ENCODE peak calls at places on chromosomes 11 and 22, in five cellular contexts. One of them, this sample, is unnamed.
A peak's percentile ranks its signal among the peaks of the same experiment; 100 is the strongest.

GRCh38 chr11:77515483-77515882 is 41.6 kb upstream of the PAK1 start:
- DNase-seq in HCT116: no peak
- DNase-seq in right atrium auricular region: no peak
- DNase-seq in tibial nerve: no peak
- DNase-seq in adrenal gland: no peak
- DNase-seq in this sample: no peak

GRCh38 chr22:44068422-44069191 is 44.5 kb downstream of the PARVB start:
- DNase-seq in tibial nerve: no peak
- DNase-seq in adrenal gland: no peak
- DNase-seq in HCT116: no peak
- DNase-seq in right atrium auricular region: peak; percentile 62
- DNase-seq in this sample: no peak

GRCh38 chr11:8080674-8081590 is at the start of gene TUB:
- DNase-seq in adrenal gland: peak; percentile 35
- DNase-seq in HCT116: no peak
- DNase-seq in right atrium auricular region: no peak
- DNase-seq in tibial nerve: no peak
- DNase-seq in this sample: peak; percentile 29

GRCh38 chr11:77152846-77153245 is 24.8 kb downstream of the MYO7A start:
- DNase-seq in right atrium auricular region: no peak
- DNase-seq in adrenal gland: no peak
- DNase-seq in HCT116: no peak
- DNase-seq in tibial nerve: no peak
- DNase-seq in this sample: peak; percentile 68

GRCh38 chr11:3218483-3219280 is at the start of gene MRGPRG:
- DNase-seq in HCT116: no peak
- DNase-seq in right atrium auricular region: no peak
- DNase-seq in adrenal gland: peak; percentile 6
- DNase-seq in tibial nerve: no peak
- DNase-seq in this sample: no peak

GRCh38 chr11:46127150-46127638 is 5.9 kb upstream of the PHF21A start:
- DNase-seq in right atrium auricular region: no peak
- DNase-seq in adrenal gland: peak; percentile 19
- DNase-seq in HCT116: peak; percentile 84
- DNase-seq in tibial nerve: no peak
- DNase-seq in this sample: peak; percentile 85

GRCh38 chr11:62602141-62603071 is 741 bp upstream of the MTA2 start:
- DNase-seq in HCT116: no peak
- DNase-seq in right atrium auricular region: peak; percentile 73
- DNase-seq in adrenal gland: peak; percentile 85
- DNase-seq in tibial nerve: peak; percentile 55
- DNase-seq in this sample: peak; percentile 72

GRCh38 chr11:95717314-95717713 is 72.3 kb downstream of the FAM76B start:
- DNase-seq in tibial nerve: no peak
- DNase-seq in adrenal gland: no peak
- DNase-seq in HCT116: no peak
- DNase-seq in right atrium auricular region: no peak
- DNase-seq in this sample: no peak

GRCh38 chr11:112129656-112130055 is 34.2 kb downstream of the IL18 start:
- DNase-seq in tibial nerve: no peak
- DNase-seq in right atrium auricular region: no peak
- DNase-seq in HCT116: no peak
- DNase-seq in adrenal gland: peak; percentile 23
- DNase-seq in this sample: no peak

GRCh38 chr11:119831011-119831410 is 102.0 kb upstream of the NECTIN1 start:
- DNase-seq in right atrium auricular region: no peak
- DNase-seq in HCT116: no peak
- DNase-seq in adrenal gland: no peak
- DNase-seq in tibial nerve: no peak
- DNase-seq in this sample: no peak

GRCh38 chr11:119832132-119832531 is 103.1 kb upstream of the NECTIN1 start:
- DNase-seq in adrenal gland: no peak
- DNase-seq in tibial nerve: no peak
- DNase-seq in right atrium auricular region: no peak
- DNase-seq in HCT116: no peak
- DNase-seq in this sample: no peak

GRCh38 chr11:119830400-119830799 is 101.4 kb upstream of the NECTIN1 start:
- DNase-seq in tibial nerve: no peak
- DNase-seq in adrenal gland: no peak
- DNase-seq in HCT116: no peak
- DNase-seq in right atrium auricular region: no peak
- DNase-seq in this sample: no peak

GRCh38 chr11:119829407-119829806 is 100.4 kb upstream of the NECTIN1 start:
- DNase-seq in HCT116: no peak
- DNase-seq in adrenal gland: no peak
- DNase-seq in tibial nerve: no peak
- DNase-seq in right atrium auricular region: no peak
- DNase-seq in this sample: peak; percentile 6

GRCh38 chr11:119832536-119832935 is 103.5 kb upstream of the NECTIN1 start:
- DNase-seq in adrenal gland: peak; percentile 33
- DNase-seq in HCT116: no peak
- DNase-seq in right atrium auricular region: no peak
- DNase-seq in tibial nerve: no peak
- DNase-seq in this sample: peak; percentile 71
- H3K27ac ChIP-seq in adrenal gland: no peak overlapping the region
- H3K27ac ChIP-seq in HCT116: no peak overlapping the region
- H3K27ac ChIP-seq in right atrium auricular region: no peak overlapping the region
- H3K27ac ChIP-seq in tibial nerve: peak overlapping the region; percentile 48
- H3K27ac ChIP-seq in this sample: no peak overlapping the region

DNA sequence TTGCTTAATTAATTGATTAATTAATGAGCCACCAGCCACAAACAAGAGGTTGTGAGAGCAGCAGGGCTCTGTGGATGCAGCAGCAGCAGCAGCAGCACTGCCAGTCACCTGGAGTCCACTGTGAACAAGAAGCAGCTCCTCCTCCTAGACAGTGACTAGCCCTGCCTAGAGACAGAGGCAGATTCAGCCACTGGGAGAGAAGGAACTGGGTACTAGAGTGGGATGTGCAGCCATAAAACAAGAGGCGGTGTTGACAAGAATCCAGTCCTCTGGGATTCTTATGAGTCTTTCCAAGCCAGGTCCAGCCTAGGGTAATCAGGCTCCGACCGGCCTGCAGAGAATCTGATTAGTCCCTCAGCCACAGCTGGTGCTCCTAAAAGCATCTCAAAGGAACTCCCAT is 83.9 kb upstream of the USP47 start:
- DNase-seq in tibial nerve: no peak
- DNase-seq in right atrium auricular region: no peak
- DNase-seq in adrenal gland: no peak
- DNase-seq in HCT116: no peak
- DNase-seq in this sample: no peak
- H3K27me3 ChIP-seq in tibial nerve: no peaks in the 10 kb centered on the region
- H3K27me3 ChIP-seq in right atrium auricular region: no peaks in the 10 kb centered on the region
- H3K27me3 ChIP-seq in adrenal gland: peaks cover 6% of the 10 kb centered on the region
- H3K27me3 ChIP-seq in HCT116: no peaks in the 10 kb centered on the region
- H3K27me3 ChIP-seq in this sample: peaks cover 13% of the 10 kb centered on the region

GRCh38 chr11:122095950-122096942 is 19.8 kb downstream of the BLID start:
- DNase-seq in right atrium auricular region: no peak
- DNase-seq in HCT116: no peak
- DNase-seq in tibial nerve: no peak
- DNase-seq in adrenal gland: no peak
- DNase-seq in this sample: peak; percentile 65
- H3K4me3 ChIP-seq in right atrium auricular region: no peak overlapping the region
- H3K4me3 ChIP-seq in HCT116: no peak overlapping the region
- H3K4me3 ChIP-seq in tibial nerve: peak overlapping the region; percentile 62
- H3K4me3 ChIP-seq in adrenal gland: no peak overlapping the region
- H3K4me3 ChIP-seq in this sample: no peak overlapping the region

DNA sequence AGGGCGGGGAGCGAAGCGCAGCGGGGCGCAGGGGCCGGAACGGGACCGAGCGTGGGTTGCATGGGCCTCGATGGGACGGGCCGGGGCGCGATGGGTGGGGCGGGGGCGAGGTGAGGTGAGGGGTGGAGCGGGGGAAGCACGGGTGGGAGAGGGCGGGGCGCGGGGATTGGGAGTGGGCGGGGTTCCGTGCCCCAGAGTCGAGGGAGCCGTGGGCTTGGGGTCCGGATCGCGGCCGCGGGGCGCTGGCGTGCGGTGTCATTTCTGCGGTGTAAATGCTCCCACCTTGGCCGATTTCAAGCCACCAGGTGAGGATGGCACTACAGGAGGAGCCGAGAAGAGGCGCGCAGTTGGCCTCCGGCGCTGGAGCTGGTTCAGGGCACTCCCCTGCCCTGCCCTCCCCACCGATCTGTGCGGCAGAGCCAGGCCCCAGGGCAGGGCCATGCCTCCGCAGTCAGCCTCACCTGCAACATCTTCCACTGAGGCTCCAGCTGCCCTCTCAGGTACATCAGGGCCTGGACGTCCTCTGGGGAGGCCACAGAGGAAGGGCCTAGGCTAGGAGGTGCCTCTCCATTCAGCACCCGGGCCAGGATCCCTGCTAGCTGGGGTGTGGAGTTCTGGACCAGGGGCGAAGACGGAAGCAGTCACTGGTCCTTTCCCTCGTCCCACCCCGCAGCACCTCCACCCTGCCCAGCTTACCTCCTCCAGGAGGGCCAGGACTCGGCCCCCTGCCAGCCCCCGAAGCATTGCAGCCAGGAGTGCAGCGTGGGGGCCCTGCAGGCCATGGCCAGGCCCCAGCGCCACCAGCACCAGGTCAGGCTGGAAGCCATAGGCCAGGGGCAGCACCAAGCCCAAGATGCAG is 620 bp upstream of the TUBGCP6 start:
- DNase-seq in adrenal gland: no peak
- DNase-seq in tibial nerve: no peak
- DNase-seq in HCT116: no peak
- DNase-seq in right atrium auricular region: no peak
- DNase-seq in this sample: no peak
- H3K27ac ChIP-seq in adrenal gland: peak overlapping the region; percentile 87
- H3K27ac ChIP-seq in tibial nerve: peak overlapping the region; percentile 91
- H3K27ac ChIP-seq in HCT116: peak overlapping the region; percentile 81
- H3K27ac ChIP-seq in right atrium auricular region: peak overlapping the region; percentile 89
- H3K27ac ChIP-seq in this sample: peak overlapping the region; percentile 88

GRCh38 chr11:44322243-44322642 is 12.3 kb upstream of the ALX4 start:
- DNase-seq in tibial nerve: no peak
- DNase-seq in adrenal gland: no peak
- DNase-seq in right atrium auricular region: no peak
- DNase-seq in HCT116: no peak
- DNase-seq in this sample: no peak

GRCh38 chr11:44324787-44325525 is 15.0 kb upstream of the ALX4 start:
- DNase-seq in HCT116: no peak
- DNase-seq in right atrium auricular region: no peak
- DNase-seq in adrenal gland: no peak
- DNase-seq in tibial nerve: no peak
- DNase-seq in this sample: no peak

GRCh38 chr11:44326615-44327475 is 16.9 kb upstream of the ALX4 start:
- DNase-seq in HCT116: no peak
- DNase-seq in right atrium auricular region: no peak
- DNase-seq in tibial nerve: no peak
- DNase-seq in adrenal gland: no peak
- DNase-seq in this sample: peak; percentile 26

GRCh38 chr11:44325698-44326097 is 15.8 kb upstream of the ALX4 start:
- DNase-seq in HCT116: no peak
- DNase-seq in right atrium auricular region: no peak
- DNase-seq in adrenal gland: no peak
- DNase-seq in tibial nerve: no peak
- DNase-seq in this sample: no peak

DNA sequence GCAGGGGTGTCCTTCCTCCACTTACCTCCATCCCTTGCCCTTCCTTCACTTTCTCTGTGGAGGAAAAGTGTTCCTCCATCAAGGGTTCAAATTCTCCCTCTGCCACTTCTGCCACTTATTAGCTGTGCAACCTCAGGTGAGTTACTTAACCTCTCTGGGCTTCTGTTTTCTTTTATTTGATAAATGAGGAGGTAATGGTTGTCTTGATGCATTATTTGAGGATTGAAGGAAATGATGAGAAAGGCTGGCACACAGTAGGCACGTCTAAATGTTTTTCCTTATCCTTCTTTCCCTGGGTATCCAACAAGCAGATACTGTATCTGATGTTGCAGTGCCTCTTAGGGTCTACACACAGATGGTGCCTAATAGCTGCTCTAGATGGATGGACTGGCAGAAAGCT is 14.3 kb upstream of the ALX4 start:
- DNase-seq in right atrium auricular region: no peak
- DNase-seq in adrenal gland: no peak
- DNase-seq in HCT116: no peak
- DNase-seq in tibial nerve: no peak
- DNase-seq in this sample: no peak
- H3K27me3 ChIP-seq in right atrium auricular region: no peaks in the 10 kb centered on the region
- H3K27me3 ChIP-seq in adrenal gland: peaks cover 87% of the 10 kb centered on the region
- H3K27me3 ChIP-seq in HCT116: peaks cover 29% of the 10 kb centered on the region
- H3K27me3 ChIP-seq in tibial nerve: no peaks in the 10 kb centered on the region
- H3K27me3 ChIP-seq in this sample: peaks cover 100% of the 10 kb centered on the region

GRCh38 chr11:110297082-110297725 is 790 bp upstream of the RDX start:
- DNase-seq in adrenal gland: no peak
- DNase-seq in HCT116: no peak
- DNase-seq in right atrium auricular region: no peak
- DNase-seq in tibial nerve: no peak
- DNase-seq in this sample: no peak

GRCh38 chr11:110295487-110296225 is 758 bp downstream of the RDX start:
- DNase-seq in adrenal gland: peak; percentile 58
- DNase-seq in HCT116: no peak
- DNase-seq in right atrium auricular region: no peak
- DNase-seq in tibial nerve: peak; percentile 22
- DNase-seq in this sample: peak; percentile 46

GRCh38 chr11:110294509-110294908 is 1.9 kb downstream of the RDX start:
- DNase-seq in right atrium auricular region: no peak
- DNase-seq in adrenal gland: no peak
- DNase-seq in tibial nerve: no peak
- DNase-seq in HCT116: no peak
- DNase-seq in this sample: no peak

GRCh38 chr11:110296226-110297081 is at the start of gene RDX:
- DNase-seq in tibial nerve: peak; percentile 38
- DNase-seq in right atrium auricular region: peak; percentile 77
- DNase-seq in HCT116: peak; percentile 67
- DNase-seq in adrenal gland: peak; percentile 82
- DNase-seq in this sample: peak; percentile 82

DNA sequence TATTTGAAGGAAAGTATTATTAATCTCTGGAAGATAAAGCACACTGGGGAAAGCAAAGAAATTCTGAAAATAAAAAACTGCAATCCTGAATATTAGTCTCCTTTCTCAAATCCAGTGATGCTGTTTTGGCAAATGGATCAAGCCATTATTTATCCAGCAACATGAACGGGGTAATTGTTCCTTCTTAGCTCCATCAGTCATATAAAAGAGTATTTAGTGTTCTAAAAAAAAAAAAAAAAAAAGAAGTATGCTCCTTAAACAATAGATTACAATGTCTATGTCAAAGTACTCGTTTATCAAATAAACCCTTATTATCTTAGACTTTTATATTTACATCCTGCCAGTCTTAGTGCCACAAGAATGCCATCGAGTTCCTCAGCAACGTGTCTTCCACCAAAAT is 1.3 kb downstream of the RDX start:
- DNase-seq in HCT116: no peak
- DNase-seq in tibial nerve: no peak
- DNase-seq in adrenal gland: no peak
- DNase-seq in right atrium auricular region: no peak
- DNase-seq in this sample: no peak
- H3K4me3 ChIP-seq in HCT116: peak overlapping the region; percentile 69
- H3K4me3 ChIP-seq in tibial nerve: peak overlapping the region; percentile 83
- H3K4me3 ChIP-seq in adrenal gland: no peak overlapping the region
- H3K4me3 ChIP-seq in right atrium auricular region: peak overlapping the region; percentile 88
- H3K4me3 ChIP-seq in this sample: peak overlapping the region; percentile 99

This sample was measured in cardiac muscle cell.